ENCODE peak calls at places on chromosomes 11 and 22, in nine cellular contexts. F, Z, V, Y, H, O, X, P and J are unnamed samples.

GRCh38 chr11:45933131-45933821 is 10.8 kb downstream of the LARGE2 start:
- DNase-seq in O (no peak), Z (no peak), H (no peak), X (no peak), Y (no peak), F (peak; percentile 9), P (no peak), V (no peak), J (no peak)

GRCh38 chr11:2789331-2789730 is 89.5 kb upstream of the KCNQ1OT1 start:
- DNase-seq in P (no peak), V (no peak), F (no peak), H (no peak), X (peak; percentile 17), Y (no peak), O (no peak), Z (no peak), J (no peak)

GRCh38 chr11:16722945-16723344 is 15.5 kb upstream of the C11orf58 start:
- DNase-seq in P (no peak), Y (no peak), H (no peak), F (no peak), X (no peak), V (no peak), O (no peak), Z (no peak), J (no peak)

GRCh38 chr11:111663820-111664219 is 61.6 kb downstream of the SIK2 start:
- DNase-seq in X (peak; percentile 76), Z (no peak), F (no peak), P (no peak), Y (no peak), V (no peak), O (no peak), H (no peak), J (no peak)

GRCh38 chr11:19666951-19667350 is 45.7 kb upstream of the NAV2 start:
- DNase-seq in O (no peak), Y (no peak), X (no peak), V (no peak), Z (no peak), H (no peak), P (no peak), F (no peak), J (no peak)

GRCh38 chr11:34641456-34641855 is 20.6 kb downstream of the EHF start:
- DNase-seq in Z (no peak), H (no peak), Y (no peak), V (no peak), O (no peak), P (no peak), F (peak; percentile 51), X (no peak), J (no peak)

GRCh38 chr11:64911142-64911541 is 5.9 kb downstream of the ATG2A start:
- DNase-seq in Y (no peak), X (no peak), V (no peak), P (no peak), O (no peak), F (no peak), Z (no peak), H (no peak), J (no peak)

GRCh38 chr11:96278039-96278897 is 64.7 kb downstream of the MAML2 start:
- DNase-seq in Y (no peak), H (no peak), O (no peak), V (no peak), X (no peak), Z (no peak), P (no peak), F (peak; percentile 51), J (no peak)

GRCh38 chr22:35065796-35066218 is at the start of gene ISX:
- DNase-seq in X (no peak), V (no peak), Y (no peak), O (no peak), Z (peak; percentile 8), P (no peak), H (no peak), F (peak; percentile 86), J (no peak)

GRCh38 chr11:61961570-61962212 is 5.7 kb downstream of the FTH1 start:
- DNase-seq in O (no peak), Y (no peak), Z (no peak), X (peak; percentile 87), F (peak; percentile 75), H (no peak), P (no peak), V (no peak), J (no peak)

GRCh38 chr11:61958590-61958989 is 8.4 kb downstream of the BEST1 start:
- DNase-seq in P (no peak), Z (no peak), X (no peak), V (no peak), O (no peak), Y (no peak), H (no peak), F (no peak), J (no peak)

GRCh38 chr11:61960532-61960931 is 6.9 kb downstream of the FTH1 start:
- DNase-seq in P (no peak), Z (no peak), O (no peak), X (no peak), F (no peak), Y (no peak), V (no peak), H (no peak), J (no peak)

GRCh38 chr11:61959026-61959608 is 8.3 kb downstream of the FTH1 start:
- DNase-seq in Z (no peak), Y (no peak), P (no peak), X (no peak), H (no peak), O (no peak), V (no peak), F (no peak), J (no peak)

GRCh38 chr11:61959678-61960077 is 7.8 kb downstream of the FTH1 start:
- DNase-seq in V (no peak), Y (no peak), F (no peak), O (no peak), X (no peak), Z (no peak), H (no peak), P (no peak), J (no peak)
- H3K36me3 ChIP-seq in V (peaks cover 5% of the 10 kb centered on the region), Y (peaks cover 12% of the 10 kb centered on the region), F (no peaks in the 10 kb centered on the region), O (peaks cover 8% of the 10 kb centered on the region), X (peaks cover 9% of the 10 kb centered on the region), Z (peaks cover 17% of the 10 kb centered on the region), H (peaks cover 9% of the 10 kb centered on the region), P (peaks cover 10% of the 10 kb centered on the region), J (peaks cover 17% of the 10 kb centered on the region)

GRCh38 chr11:620201-620600 is 4.5 kb upstream of the IRF7 start:
- DNase-seq in H (no peak), Y (no peak), Z (no peak), V (no peak), O (no peak), F (no peak), X (no peak), P (no peak), J (no peak)

GRCh38 chr11:618856-619624 is 3.3 kb upstream of the IRF7 start:
- DNase-seq in V (no peak), H (no peak), X (no peak), P (no peak), Y (peak; percentile 5), Z (no peak), O (no peak), F (no peak), J (no peak)

GRCh38 chr11:619625-620050 is 3.9 kb upstream of the IRF7 start:
- DNase-seq in F (no peak), P (no peak), Y (no peak), V (no peak), H (no peak), Z (no peak), X (no peak), O (no peak), J (no peak)

GRCh38 chr11:621838-622237 is 2.9 kb downstream of the CDHR5 start:
- DNase-seq in V (no peak), F (no peak), X (no peak), Y (no peak), H (no peak), Z (no peak), O (no peak), P (no peak), J (no peak)

GRCh38 chr11:620935-621814 is 3.6 kb downstream of the CDHR5 start:
- DNase-seq in Z (no peak), P (no peak), V (no peak), F (no peak), H (no peak), X (no peak), Y (peak; percentile 5), O (no peak), J (no peak)
- H3K36me3 ChIP-seq in Z (peaks cover 37% of the 10 kb centered on the region), P (no peaks in the 10 kb centered on the region), V (no peaks in the 10 kb centered on the region), F (no peaks in the 10 kb centered on the region), H (no peaks in the 10 kb centered on the region), X (no peaks in the 10 kb centered on the region), Y (no peaks in the 10 kb centered on the region), O (no peaks in the 10 kb centered on the region), J (no peaks in the 10 kb centered on the region)

GRCh38 chr11:61810671-61811175 is 6.1 kb downstream of the FADS1 start:
- DNase-seq in V (no peak), F (no peak), O (no peak), Y (no peak), Z (no peak), X (no peak), P (no peak), H (no peak), J (no peak)

GRCh38 chr11:61811831-61812230 is 5.0 kb downstream of the FADS1 start:
- DNase-seq in F (no peak), H (no peak), Z (no peak), O (no peak), Y (no peak), X (no peak), V (no peak), P (no peak), J (no peak)

GRCh38 chr11:61814958-61815789 is 1.6 kb downstream of the FADS1 start:
- DNase-seq in V (no peak), X (peak; percentile 99), F (peak; percentile 96), H (peak; percentile 61), O (no peak), Y (peak; percentile 46), P (peak; percentile 85), Z (peak; percentile 93), J (no peak)

GRCh38 chr11:61814242-61814957 is 2.4 kb downstream of the FADS1 start:
- DNase-seq in Z (no peak), F (peak; percentile 41), X (peak; percentile 60), O (no peak), Y (no peak), H (no peak), V (no peak), P (no peak), J (no peak)

DNA sequence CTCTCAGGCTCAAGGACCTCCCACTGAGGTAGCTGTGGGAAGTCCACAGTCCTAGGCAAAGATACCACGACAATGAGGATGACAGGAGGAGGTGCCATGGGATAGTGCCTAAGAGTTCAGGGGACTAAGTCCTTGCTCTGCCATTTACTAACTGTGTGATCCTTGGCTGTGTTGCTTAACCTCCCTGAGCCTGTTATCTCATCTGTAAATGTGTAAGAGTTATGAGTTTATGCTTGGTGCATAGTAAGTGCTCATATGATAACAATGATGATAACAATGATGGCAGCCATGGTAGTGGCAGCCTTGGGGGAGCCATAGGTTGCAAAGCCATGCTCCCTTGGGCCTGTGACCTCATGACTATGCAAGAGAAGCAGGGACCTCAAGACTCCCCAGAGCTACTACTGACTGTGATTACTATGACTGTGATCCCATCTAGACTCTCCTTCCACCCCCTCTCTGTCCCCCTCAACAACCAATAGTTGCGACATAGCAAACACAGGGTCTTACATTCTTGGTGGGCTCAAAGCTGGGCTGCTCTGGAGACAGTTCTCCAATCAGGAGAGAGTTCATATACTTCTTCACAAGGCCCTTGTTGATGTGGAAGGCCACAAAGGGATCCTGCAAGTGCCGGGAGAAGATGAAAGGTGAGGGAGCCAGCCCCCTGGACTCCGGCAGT is 3.9 kb downstream of the FADS1 start:
- DNase-seq in P (no peak), Z (no peak), O (no peak), X (no peak), H (no peak), Y (no peak), F (no peak), V (no peak), J (no peak)
- H3K36me3 ChIP-seq in P (peaks cover 12% of the 10 kb centered on the region), Z (peaks cover 73% of the 10 kb centered on the region), O (no peaks in the 10 kb centered on the region), X (peaks cover 8% of the 10 kb centered on the region), H (no peaks in the 10 kb centered on the region), Y (no peaks in the 10 kb centered on the region), F (no peaks in the 10 kb centered on the region), V (peaks cover 2% of the 10 kb centered on the region), J (peaks cover 69% of the 10 kb centered on the region)

GRCh38 chr22:24049211-24049610 is 38.1 kb downstream of the CABIN1 start:
- DNase-seq in V (no peak), H (no peak), Y (no peak), P (no peak), O (no peak), F (no peak), Z (no peak), X (no peak), J (no peak)
- H3K36me3 ChIP-seq in V (peaks cover 27% of the 10 kb centered on the region), H (peaks cover 43% of the 10 kb centered on the region), Y (peaks cover 83% of the 10 kb centered on the region), P (no peaks in the 10 kb centered on the region), O (peaks cover 46% of the 10 kb centered on the region), F (no peaks in the 10 kb centered on the region), Z (peaks cover 78% of the 10 kb centered on the region), X (peaks cover 6% of the 10 kb centered on the region), J (peaks cover 36% of the 10 kb centered on the region)